ENCODE peak calls at places on chromosomes 11 and 22, in eight cellular contexts. X is GM23338, Y is caudate nucleus, N is heart right ventricle, L is prostate gland, U is OCI-LY7, P is cardiac muscle cell, H is tibial artery. C is an unnamed sample.

GRCh38 chr11:38323961-38324761 is 1726.1 kb upstream of the RAG2 start:
- DNase-seq in H (no peak), X (no peak), Y (no peak), N (no peak), U (no peak), L (no peak), P (no peak), C (no peak)

GRCh38 chr11:82790723-82791487 is 57.2 kb upstream of the FAM181B start:
- DNase-seq in X (no peak), P (peak), N (peak), Y (no peak), L (no peak), U (peak), H (no peak), C (no peak)

GRCh38 chr11:35823742-35824298 is 120.0 kb upstream of the LDLRAD3 start:
- DNase-seq in L (no peak), P (no peak), Y (no peak), U (no peak), X (no peak), H (no peak), N (no peak), C (no peak)

GRCh38 chr11:125022551-125022950 is 40.6 kb upstream of the SLC37A2 start:
- DNase-seq in U (no peak), Y (no peak), H (no peak), L (no peak), N (no peak), X (no peak), P (no peak), C (no peak)

GRCh38 chr11:73752216-73752867 is 8.5 kb downstream of the RAB6A start:
- DNase-seq in X (no peak), H (no peak), P (peak), N (no peak), L (no peak), Y (no peak), U (no peak), C (peak)

GRCh38 chr11:64947202-64947814 is 11.6 kb upstream of the GPHA2 start:
- DNase-seq in Y (no peak), N (no peak), L (no peak), H (no peak), P (peak), U (no peak), X (no peak), C (no peak)

GRCh38 chr11:125270711-125271110 is 106.2 kb downstream of the PKNOX2 start:
- DNase-seq in X (no peak), Y (no peak), N (no peak), H (no peak), U (no peak), P (peak), L (no peak), C (no peak)

GRCh38 chr11:129023968-129024676 is 81.5 kb upstream of the TP53AIP1 start:
- DNase-seq in P (peak), L (peak), H (no peak), U (no peak), X (peak), Y (peak), N (no peak), C (peak)

GRCh38 chr11:60842688-60843605 is 1.0 kb downstream of the CCDC86 start:
- DNase-seq in P (no peak), U (no peak), N (no peak), L (no peak), Y (no peak), H (no peak), X (no peak), C (no peak)

GRCh38 chr11:2193099-2193886 is 21.7 kb upstream of the TH start:
- DNase-seq in L (no peak), H (no peak), Y (no peak), U (no peak), P (no peak), X (no peak), N (peak), C (no peak)

GRCh38 chr11:104091281-104092071 is 55.0 kb downstream of the DDI1 start:
- DNase-seq in Y (no peak), X (no peak), N (no peak), L (no peak), H (no peak), U (no peak), P (no peak), C (no peak)

GRCh38 chr11:104090767-104091166 is 54.3 kb downstream of the DDI1 start:
- DNase-seq in H (no peak), N (no peak), P (no peak), U (no peak), X (no peak), Y (no peak), L (no peak), C (no peak)

GRCh38 chr11:104093426-104094280 is 57.2 kb downstream of the DDI1 start:
- DNase-seq in Y (no peak), H (no peak), L (no peak), U (no peak), N (no peak), P (peak), X (no peak), C (no peak)

GRCh38 chr11:104094576-104094975 is 58.1 kb downstream of the DDI1 start:
- DNase-seq in X (no peak), U (no peak), Y (no peak), L (no peak), H (no peak), N (no peak), P (no peak), C (no peak)

DNA sequence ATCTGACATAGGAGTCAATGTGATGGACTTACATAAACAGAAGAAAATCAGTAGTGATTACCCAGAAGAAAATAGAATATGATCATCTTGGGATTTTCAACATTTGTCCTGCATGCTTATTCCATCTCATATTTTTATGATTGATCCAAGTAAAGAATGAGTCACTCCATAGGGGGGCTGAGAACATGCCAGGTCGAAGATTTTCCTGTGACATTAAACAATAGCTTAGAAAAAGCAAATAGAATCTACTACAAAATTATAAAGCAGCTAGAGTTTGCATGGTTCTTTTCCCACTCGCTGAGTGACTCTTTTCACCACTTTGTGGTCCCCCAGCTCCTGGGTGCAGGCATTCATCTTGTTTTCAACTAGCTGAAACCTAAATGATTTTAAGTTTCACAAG is 56.3 kb downstream of the DDI1 start:
- DNase-seq in U (no peak), P (no peak), N (no peak), L (no peak), H (no peak), Y (no peak), X (no peak), C (no peak)
- H3K27ac ChIP-seq in U (no peak), P (no peak), N (no peak), L (no peak), H (no peak), Y (no peak), X (no peak), C (no peak)

GRCh38 chr11:69250503-69251393 is 43.2 kb upstream of the MYEOV start:
- DNase-seq in N (no peak), L (no peak), H (peak), Y (no peak), P (no peak), X (no peak), U (no peak), C (no peak)
- H3K27ac ChIP-seq in N (no peak), L (no peak), H (no peak), Y (no peak), P (no peak), X (no peak), U (no peak), C (no peak)

GRCh38 chr11:67376873-67377808 is 3.7 kb upstream of the CLCF1 start:
- DNase-seq in P (no peak), U (no peak), H (no peak), X (no peak), N (no peak), Y (no peak), L (no peak), C (no peak)
- H3K27ac ChIP-seq in P (no peak), U (no peak), H (no peak), X (no peak), N (no peak), Y (no peak), L (no peak), C (no peak)

GRCh38 chr11:57432714-57433163 is 5.8 kb upstream of the SLC43A3 start:
- DNase-seq in U (no peak), N (no peak), L (no peak), P (peak), H (no peak), X (no peak), Y (no peak), C (peak)
- H3K27ac ChIP-seq in U (no peak), N (no peak), L (no peak), P (no peak), H (no peak), X (no peak), Y (no peak), C (peak)

DNA sequence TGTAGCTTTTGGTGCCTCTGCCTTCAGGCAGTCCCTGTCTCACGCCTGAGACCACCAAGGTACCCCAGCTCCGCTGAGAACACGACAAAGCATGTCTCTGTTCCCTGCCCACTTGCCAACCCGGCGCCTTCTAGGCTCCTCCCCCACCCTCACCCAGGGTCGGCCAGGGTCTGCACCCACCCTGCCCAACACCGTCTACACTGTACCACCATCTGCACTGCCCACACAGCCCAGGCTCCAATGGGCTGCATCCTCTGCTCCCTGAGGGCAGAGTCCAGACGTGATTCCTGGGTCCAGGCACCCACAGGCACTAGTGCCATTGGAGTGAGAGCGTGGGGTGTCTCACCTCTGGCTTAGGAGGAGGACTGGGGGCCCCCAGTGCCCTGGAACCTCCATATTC is 22.8 kb upstream of the ACR start:
- DNase-seq in X (no peak), H (no peak), Y (no peak), L (no peak), U (no peak), P (no peak), N (no peak), C (no peak)
- H3K27ac ChIP-seq in X (no peak), H (no peak), Y (no peak), L (no peak), U (no peak), P (no peak), N (no peak), C (no peak)

GRCh38 chr22:32620992-32621391 is 146.4 kb downstream of the FBXO7 start:
- DNase-seq in X (peak), U (no peak), N (no peak), Y (no peak), L (no peak), H (no peak), P (no peak), C (no peak)
- H3K27ac ChIP-seq in X (no peak), U (no peak), N (peak), Y (no peak), L (peak), H (peak), P (no peak), C (peak)

DNA sequence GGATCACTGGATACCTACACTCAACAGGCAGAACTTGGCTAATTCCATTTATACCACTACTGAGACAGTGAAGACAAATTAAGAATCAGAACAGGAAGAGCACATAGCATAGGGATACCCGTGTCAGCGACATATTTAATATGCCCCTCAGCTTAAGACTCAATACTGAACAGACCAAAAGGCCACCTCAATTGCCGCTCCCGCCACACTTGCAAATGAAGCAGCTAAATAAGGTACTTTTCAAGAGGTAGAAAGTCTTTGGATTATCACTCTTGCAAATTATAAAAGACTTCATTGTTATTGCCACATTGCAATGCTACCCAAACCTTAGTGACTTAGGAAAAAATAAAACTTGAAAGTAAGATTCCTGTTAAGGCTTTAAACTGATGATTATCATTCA is 3.1 kb downstream of the DDX17 start:
- DNase-seq in N (no peak), X (no peak), Y (no peak), U (no peak), H (no peak), P (no peak), L (no peak), C (no peak)
- H3K27ac ChIP-seq in N (no peak), X (peak), Y (no peak), U (no peak), H (no peak), P (peak), L (no peak), C (no peak)

DNA sequence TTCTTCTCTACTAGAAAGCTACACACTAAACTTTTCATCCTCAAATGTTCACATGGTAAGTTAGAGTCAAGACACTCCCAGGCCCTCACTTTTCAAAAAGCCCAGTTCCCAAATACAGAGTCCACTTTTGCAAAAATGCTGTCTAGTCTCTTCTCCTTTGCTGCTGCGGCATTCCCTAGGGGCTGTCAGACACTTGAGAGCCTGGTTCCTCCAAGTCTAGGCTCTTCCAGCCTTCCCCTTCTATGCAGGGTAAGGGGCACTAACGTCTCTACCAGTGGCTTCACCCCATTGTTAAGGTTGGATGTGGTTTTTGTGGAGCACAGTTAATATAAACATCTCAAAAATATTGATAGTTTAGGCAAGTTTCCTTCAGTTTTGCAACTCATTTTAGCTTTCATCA is 181.5 kb downstream of the KIF18A start:
- DNase-seq in Y (no peak), N (no peak), L (no peak), X (no peak), H (no peak), P (no peak), U (no peak), C (no peak)
- H3K27ac ChIP-seq in Y (no peak), N (no peak), L (no peak), X (no peak), H (no peak), P (no peak), U (no peak), C (no peak)

DNA sequence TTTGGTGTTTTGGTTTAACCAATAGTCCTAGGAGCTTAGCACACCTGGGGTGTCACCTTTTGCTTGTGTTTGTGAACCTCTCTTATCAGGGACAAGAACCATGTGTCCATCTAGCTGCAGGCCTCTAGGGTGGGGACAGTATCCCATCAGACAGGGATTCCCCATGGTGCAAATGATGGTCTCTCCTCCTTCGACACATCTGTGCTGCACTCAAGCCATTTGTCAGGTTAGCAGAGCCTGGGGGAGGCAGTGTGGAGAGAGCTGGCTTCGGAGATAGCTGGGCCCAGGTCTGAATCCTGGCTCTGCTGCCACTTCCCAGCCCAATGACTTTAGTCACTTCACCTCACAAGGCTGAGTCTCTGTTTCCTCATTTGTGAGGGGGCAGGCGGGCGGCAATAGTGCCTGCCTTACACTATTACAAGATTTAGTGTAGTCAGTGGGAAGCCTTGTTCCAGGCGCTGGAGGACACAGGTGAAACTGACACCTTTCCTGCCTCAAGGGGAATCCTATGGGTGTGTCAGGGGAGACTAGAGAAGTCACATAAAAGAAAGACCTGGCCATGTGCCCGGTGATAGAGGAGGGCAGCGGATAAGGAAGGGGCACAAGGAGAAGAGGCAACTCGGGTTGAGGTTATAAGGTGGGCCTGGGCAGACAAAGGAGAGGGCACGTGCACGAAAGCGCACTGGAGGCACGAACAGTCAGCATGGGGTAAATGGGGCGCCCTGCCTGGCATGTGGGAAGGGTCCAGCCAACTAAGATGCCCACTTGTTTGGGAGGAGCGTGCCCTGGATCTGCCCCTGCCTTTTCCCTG is 12.6 kb downstream of the KLHL35 start:
- DNase-seq in N (no peak), X (no peak), U (no peak), Y (no peak), H (no peak), L (no peak), P (no peak), C (no peak)
- H3K27ac ChIP-seq in N (no peak), X (no peak), U (no peak), Y (peak), H (peak), L (no peak), P (no peak), C (peak)